ENCODE peak calls at places on chromosomes 3 and 15, in four cellular contexts. One of them, this sample, is unnamed.

GRCh38 chr15:39499151-39499550 is 81.7 kb upstream of the THBS1 start:
- DNase-seq in HCT116: no peak
- DNase-seq in H1: no peak
- DNase-seq in stomach: no peak
- DNase-seq in this sample: no peak

GRCh38 chr15:40047413-40048154 is 8.6 kb upstream of the SRP14 start:
- DNase-seq in H1: no peak
- DNase-seq in HCT116: no peak
- DNase-seq in stomach: peak; percentile 47
- DNase-seq in this sample: no peak

GRCh38 chr3:18223591-18224338 is 201.4 kb downstream of the SATB1 start:
- DNase-seq in stomach: no peak
- DNase-seq in H1: no peak
- DNase-seq in HCT116: no peak
- DNase-seq in this sample: no peak

GRCh38 chr15:87902772-87903388 is 353.7 kb downstream of the NTRK3 start:
- DNase-seq in H1: no peak
- DNase-seq in HCT116: no peak
- DNase-seq in stomach: no peak
- DNase-seq in this sample: no peak

GRCh38 chr15:40871749-40872617 is 2.1 kb downstream of the RHOV start:
- DNase-seq in H1: no peak
- DNase-seq in stomach: peak; percentile 85
- DNase-seq in HCT116: no peak
- DNase-seq in this sample: no peak

GRCh38 chr3:188339410-188340295 is 185.7 kb downstream of the LPP start:
- DNase-seq in stomach: no peak
- DNase-seq in HCT116: no peak
- DNase-seq in H1: no peak
- DNase-seq in this sample: no peak

GRCh38 chr15:67721996-67722395 is 103.3 kb upstream of the SKOR1 start:
- DNase-seq in HCT116: no peak
- DNase-seq in stomach: no peak
- DNase-seq in H1: no peak
- DNase-seq in this sample: no peak

GRCh38 chr3:143331336-143331735 is 211.8 kb downstream of the CHST2 start:
- DNase-seq in stomach: no peak
- DNase-seq in H1: no peak
- DNase-seq in HCT116: no peak
- DNase-seq in this sample: no peak

GRCh38 chr3:127043731-127044510 is 61.0 kb downstream of the PLXNA1 start:
- DNase-seq in H1: no peak
- DNase-seq in HCT116: no peak
- DNase-seq in stomach: no peak
- DNase-seq in this sample: no peak

GRCh38 chr3:165491487-165491886 is 295.3 kb upstream of the SLITRK3 start:
- DNase-seq in HCT116: no peak
- DNase-seq in stomach: no peak
- DNase-seq in H1: no peak
- DNase-seq in this sample: no peak

GRCh38 chr15:53072077-53072476 is 281.9 kb upstream of the ONECUT1 start:
- DNase-seq in HCT116: peak; percentile 18
- DNase-seq in H1: peak; percentile 77
- DNase-seq in stomach: peak; percentile 61
- DNase-seq in this sample: peak; percentile 62

GRCh38 chr15:74983725-74984231 is 11.6 kb upstream of the SCAMP5 start:
- DNase-seq in H1: no peak
- DNase-seq in HCT116: no peak
- DNase-seq in stomach: no peak
- DNase-seq in this sample: no peak

GRCh38 chr3:63353383-63353782 is 75.3 kb downstream of the SYNPR start:
- DNase-seq in H1: no peak
- DNase-seq in HCT116: no peak
- DNase-seq in stomach: no peak
- DNase-seq in this sample: no peak

GRCh38 chr3:16338999-16339398 is 74.0 kb downstream of the OXNAD1 start:
- DNase-seq in H1: no peak
- DNase-seq in HCT116: no peak
- DNase-seq in stomach: no peak
- DNase-seq in this sample: no peak

GRCh38 chr3:164332856-164333802 is 745.2 kb downstream of the SI start:
- DNase-seq in HCT116: no peak
- DNase-seq in stomach: no peak
- DNase-seq in H1: peak; percentile 43
- DNase-seq in this sample: no peak

GRCh38 chr15:84878504-84878903 is 6.0 kb upstream of the SLC28A1 start:
- DNase-seq in H1: peak; percentile 21
- DNase-seq in HCT116: peak; percentile 56
- DNase-seq in stomach: peak; percentile 79
- DNase-seq in this sample: no peak

GRCh38 chr3:10619989-10620832 is 114.8 kb upstream of the ATP2B2 start:
- DNase-seq in stomach: no peak
- DNase-seq in H1: no peak
- DNase-seq in HCT116: no peak
- DNase-seq in this sample: no peak

GRCh38 chr3:179015551-179016020 is 56.0 kb downstream of the ZMAT3 start:
- DNase-seq in HCT116: peak; percentile 69
- DNase-seq in H1: peak; percentile 23
- DNase-seq in stomach: peak; percentile 28
- DNase-seq in this sample: no peak

GRCh38 chr3:103924544-103924943 is 1442.2 kb upstream of the ALCAM start:
- DNase-seq in stomach: no peak
- DNase-seq in HCT116: no peak
- DNase-seq in H1: no peak
- DNase-seq in this sample: no peak

GRCh38 chr15:23497710-23498111 is 50.7 kb upstream of the GOLGA6L2 start:
- DNase-seq in stomach: no peak
- DNase-seq in H1: no peak
- DNase-seq in HCT116: no peak
- DNase-seq in this sample: no peak

GRCh38 chr3:60424034-60424433 is 827.2 kb downstream of the FHIT start:
- DNase-seq in HCT116: no peak
- DNase-seq in H1: no peak
- DNase-seq in stomach: no peak
- DNase-seq in this sample: no peak

GRCh38 chr3:8499181-8499611 is 2.4 kb upstream of the LMCD1 start:
- DNase-seq in H1: peak; percentile 81
- DNase-seq in stomach: peak; percentile 50
- DNase-seq in HCT116: no peak
- DNase-seq in this sample: no peak

GRCh38 chr15:81297147-81297572 is 26.8 kb downstream of the STARD5 start:
- DNase-seq in HCT116: peak; percentile 44
- DNase-seq in H1: no peak
- DNase-seq in stomach: no peak
- DNase-seq in this sample: no peak

GRCh38 chr15:52220251-52220650 is 29.1 kb upstream of the GNB5 start:
- DNase-seq in H1: no peak
- DNase-seq in stomach: no peak
- DNase-seq in HCT116: no peak
- DNase-seq in this sample: no peak

DNA sequence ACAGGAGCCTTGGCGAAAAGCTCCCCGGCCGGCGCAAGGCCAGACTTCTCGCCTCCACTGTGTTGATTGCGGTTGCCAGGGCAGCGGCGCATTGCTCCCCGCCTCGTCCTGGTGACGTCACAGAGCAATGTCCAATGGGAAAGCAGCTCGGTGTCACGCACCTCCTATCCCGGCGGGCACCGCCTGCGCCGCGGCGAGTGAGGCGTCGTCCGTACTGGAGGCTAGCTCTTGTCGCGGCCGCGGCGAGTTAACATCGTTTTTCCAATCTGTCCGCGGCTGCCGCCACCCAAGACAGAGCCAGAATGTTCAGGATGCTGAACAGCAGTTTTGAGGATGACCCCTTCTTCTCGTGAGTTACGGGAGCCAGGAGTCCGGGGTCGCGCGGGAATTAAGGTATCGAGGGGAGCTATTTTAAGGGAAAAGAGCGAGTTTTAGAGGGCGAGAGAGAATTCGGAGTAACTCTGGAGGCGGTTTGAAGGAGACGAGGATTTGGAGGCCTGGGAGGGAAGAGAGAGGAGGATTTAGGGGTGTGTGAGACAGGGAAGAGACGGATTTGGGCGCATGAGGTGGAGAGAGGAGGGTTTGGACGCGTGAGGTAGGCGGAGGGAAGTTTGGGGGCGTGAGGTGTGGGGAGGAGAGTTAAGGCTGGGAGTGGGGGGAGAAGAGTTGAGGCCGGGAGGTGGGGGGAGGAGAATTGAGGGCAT is at the start of gene MLF1:
- DNase-seq in HCT116: peak; percentile 90
- DNase-seq in H1: peak; percentile 86
- DNase-seq in stomach: peak; percentile 92
- DNase-seq in this sample: peak; percentile 98
- TF ChIP-seq POLR2A in HCT116: peak; percentile 33
- TF ChIP-seq POLR2A in H1: peak; percentile 86
- TF ChIP-seq POLR2A in stomach: no peak
- TF ChIP-seq POLR2A in this sample: no peak

DNA sequence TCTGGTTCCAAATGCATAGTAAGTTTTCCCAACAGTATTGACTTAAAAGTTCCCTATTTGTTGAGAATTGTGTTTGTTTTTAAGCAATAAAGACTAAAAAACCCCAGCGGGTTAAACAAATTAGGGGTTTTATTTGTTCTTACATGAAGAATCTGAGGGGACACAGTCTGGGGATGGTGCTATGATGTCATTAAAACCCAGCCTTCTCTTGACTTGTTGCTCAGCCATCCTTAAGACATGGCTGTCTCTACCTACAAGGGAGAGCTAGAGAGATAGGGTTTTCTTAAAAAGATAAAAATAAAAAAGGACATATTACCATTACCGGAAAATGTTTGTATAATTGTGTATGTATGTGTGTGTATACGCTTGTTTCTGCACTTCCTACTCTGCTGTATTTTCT is 11.7 kb upstream of the ARL14 start:
- DNase-seq in H1: no peak
- DNase-seq in HCT116: no peak
- DNase-seq in stomach: no peak
- DNase-seq in this sample: no peak
- H3K27ac ChIP-seq in H1: no peak overlapping the region
- H3K27ac ChIP-seq in HCT116: no peak overlapping the region
- H3K27ac ChIP-seq in stomach: no peak overlapping the region
- H3K27ac ChIP-seq in this sample: no peak overlapping the region

GRCh38 chr3:129605593-129606521 is 619 bp downstream of the PLXND1 start:
- DNase-seq in stomach: peak; percentile 50
- DNase-seq in H1: no peak
- DNase-seq in HCT116: no peak
- DNase-seq in this sample: no peak

GRCh38 chr3:129608087-129608935 is 1.8 kb upstream of the PLXND1 start:
- DNase-seq in HCT116: no peak
- DNase-seq in stomach: no peak
- DNase-seq in H1: no peak
- DNase-seq in this sample: no peak

GRCh38 chr3:129604942-129605592 is 1.4 kb downstream of the PLXND1 start:
- DNase-seq in HCT116: no peak
- DNase-seq in H1: no peak
- DNase-seq in stomach: no peak
- DNase-seq in this sample: no peak

GRCh38 chr3:129607391-129608068 is 1.1 kb upstream of the PLXND1 start:
- DNase-seq in HCT116: no peak
- DNase-seq in stomach: no peak
- DNase-seq in H1: no peak
- DNase-seq in this sample: no peak

DNA sequence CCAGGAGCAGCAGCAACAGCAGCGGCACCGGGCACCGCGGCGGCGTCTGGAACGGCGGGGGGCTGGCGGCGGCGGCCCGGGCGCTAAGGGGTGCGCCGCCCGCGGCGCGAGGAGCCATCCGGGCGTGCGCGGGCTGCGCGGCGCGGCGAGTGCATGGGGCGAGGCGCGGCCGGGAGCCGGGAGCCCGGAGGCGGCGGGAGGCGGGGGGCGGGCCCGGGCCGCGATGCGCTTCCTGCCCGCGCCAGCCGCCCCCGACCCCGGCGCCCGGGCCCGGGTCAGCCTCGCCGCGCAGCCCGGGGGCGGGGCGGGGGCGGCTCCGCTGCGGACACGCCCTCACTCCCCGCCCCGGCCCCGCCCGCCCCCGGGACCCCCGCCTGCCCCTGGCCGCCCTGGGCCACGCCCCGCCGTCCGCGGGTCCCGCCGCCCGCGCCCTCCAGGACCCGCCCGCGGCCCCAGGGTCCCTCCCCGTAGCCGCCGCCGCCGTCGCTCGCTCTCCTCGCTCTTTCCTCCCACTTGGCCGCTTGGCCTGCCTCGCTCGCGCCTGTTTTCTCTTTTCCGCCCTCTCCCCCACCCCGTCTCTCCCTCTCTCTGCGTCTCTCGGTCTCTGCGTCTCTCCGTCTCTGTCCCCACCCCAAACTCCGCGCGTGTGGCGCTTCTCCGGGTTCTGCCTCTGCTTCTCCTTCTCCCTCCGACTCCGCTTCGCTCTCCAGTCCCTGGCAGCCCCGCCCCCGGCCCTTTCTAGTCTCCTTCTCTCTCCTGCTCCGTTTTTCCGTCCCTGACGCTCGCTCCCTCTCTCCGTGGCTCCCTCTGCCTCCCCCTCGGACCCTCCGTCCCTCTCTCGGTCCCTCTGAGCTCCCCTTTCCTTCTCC is at the start of gene PLXND1:
- DNase-seq in H1: no peak
- DNase-seq in stomach: peak; percentile 61
- DNase-seq in HCT116: no peak
- DNase-seq in this sample: no peak
- TF ChIP-seq POLR2A in H1: no peak
- TF ChIP-seq POLR2A in stomach: no peak
- TF ChIP-seq POLR2A in HCT116: peak; percentile 44
- TF ChIP-seq POLR2A in this sample: no peak

DNA sequence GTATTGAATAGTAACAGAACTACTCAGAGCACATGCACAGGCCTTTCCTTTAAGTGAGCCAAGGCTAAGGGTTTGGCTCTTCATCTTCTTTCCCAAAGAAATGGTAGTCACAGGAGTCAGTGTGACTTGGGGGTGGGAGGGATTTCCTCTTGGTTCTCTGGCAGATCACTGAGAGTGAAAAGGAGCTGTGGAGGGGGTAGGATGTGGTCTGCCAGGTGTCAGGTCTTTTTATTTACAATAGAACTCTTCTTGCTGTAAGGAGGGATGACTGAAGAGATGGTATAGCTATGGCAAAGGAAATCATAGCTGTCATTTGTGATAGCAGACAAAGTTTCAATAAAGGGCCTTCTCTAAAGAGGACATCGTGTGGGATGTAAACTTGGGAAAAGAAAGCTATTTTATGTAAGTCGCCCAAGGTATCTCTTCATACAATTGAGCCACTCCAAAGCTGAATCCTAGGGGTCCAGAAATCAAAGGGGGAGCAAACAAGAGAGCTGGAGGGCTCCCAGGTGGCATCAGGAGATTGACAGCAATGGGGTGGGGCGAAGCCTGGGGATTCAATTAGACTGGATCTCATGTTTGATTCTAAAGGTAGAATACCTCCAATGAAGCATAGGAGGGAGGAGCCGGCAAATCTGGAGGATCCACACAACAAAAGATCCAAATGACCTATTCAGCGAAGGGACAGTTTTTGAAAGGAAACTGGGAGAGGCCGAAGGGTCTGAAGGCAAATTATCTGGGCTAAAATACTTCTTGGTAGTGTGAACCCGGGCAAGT is 20.0 kb upstream of the CHD2 start:
- DNase-seq in HCT116: no peak
- DNase-seq in stomach: no peak
- DNase-seq in H1: no peak
- DNase-seq in this sample: no peak
- H3K27ac ChIP-seq in HCT116: no peak overlapping the region
- H3K27ac ChIP-seq in stomach: peak overlapping the region; percentile 89
- H3K27ac ChIP-seq in H1: no peak overlapping the region
- H3K27ac ChIP-seq in this sample: peak overlapping the region; percentile 93

GRCh38 chr15:99454941-99455795 is 110.6 kb upstream of the MEF2A start:
- DNase-seq in H1: no peak
- DNase-seq in stomach: peak; percentile 89
- DNase-seq in HCT116: peak; percentile 51
- DNase-seq in this sample: no peak
- TF ChIP-seq POLR2A in H1: no peak
- TF ChIP-seq POLR2A in stomach: no peak
- TF ChIP-seq POLR2A in HCT116: no peak
- TF ChIP-seq POLR2A in this sample: no peak

This sample was measured in suprapubic skin.